ENCODE peak calls at places on chromosomes 4 and X, in ten cellular contexts. O is NCI-H748 treated with DMSO at 0.1 percent for 48 hours; Q is GM03348; L is naive B cell; M is NCI-H2171; R is activated naive CD4-positive, alpha-beta T cell treated with anti-CD3 and anti-CD28 coated beads for 36 hours; W is stimulated activated CD8-positive, alpha-beta memory T cell treated with anti-CD3 and anti-CD28 coated beads, Interleukin-4, amount 100 ng/mL, for 4 hours; H is omental fat pad; Z is HS-5; N is suprapubic skin. V is an unnamed sample.

GRCh38 chr4:7747062-7747385 is 192.6 kb downstream of the AFAP1 start:
- DNase-seq in O (no peak), Q (no peak), L (no peak), M (no peak), R (no peak), W (no peak), H (no peak), Z (no peak), N (no peak), V (no peak)

GRCh38 chrX:37926700-37927099 is 79.3 kb upstream of the DYNLT3 start:
- DNase-seq in O (no peak), Q (peak; percentile 29), L (no peak), M (peak; percentile 2), R (no peak), W (no peak), H (no peak), Z (peak; percentile 8), N (no peak), V (no peak)

GRCh38 chrX:67614414-67614813 is 70.6 kb downstream of the AR start:
- DNase-seq in O (no peak), Q (peak; percentile 2), L (no peak), M (no peak), R (no peak), W (no peak), H (no peak), Z (no peak), N (no peak), V (no peak)

GRCh38 chr4:19776929-19777328 is 474.8 kb upstream of the SLIT2 start:
- DNase-seq in O (no peak), Q (peak; percentile 41), L (no peak), M (no peak), R (no peak), W (no peak), H (no peak), Z (no peak), N (no peak), V (no peak)

GRCh38 chr4:109655396-109655795 is 47.8 kb downstream of the CASP6 start:
- DNase-seq in O (no peak), Q (no peak), L (no peak), M (no peak), R (no peak), W (no peak), H (no peak), Z (no peak), N (no peak), V (no peak)

GRCh38 chrX:97398030-97398551 is 514.4 kb downstream of the RPA4 start:
- DNase-seq in O (no peak), Q (no peak), L (no peak), M (no peak), R (no peak), W (no peak), H (no peak), Z (no peak), N (no peak), V (peak; percentile 17)

GRCh38 chr4:79298027-79298426 is 27.8 kb downstream of the NAA11 start:
- DNase-seq in O (no peak), Q (no peak), L (no peak), M (no peak), R (no peak), W (no peak), H (no peak), Z (no peak), N (no peak), V (no peak)

GRCh38 chr4:152935138-152935537 is 985 bp upstream of the FHDC1 start:
- DNase-seq in O (no peak), Q (no peak), L (peak; percentile 16), M (no peak), R (peak; percentile 65), W (no peak), H (no peak), Z (no peak), N (no peak), V (peak; percentile 44)

GRCh38 chr4:23438764-23439163 is 451.1 kb downstream of the PPARGC1A start:
- DNase-seq in O (no peak), Q (no peak), L (no peak), M (no peak), R (no peak), W (no peak), H (no peak), Z (no peak), N (no peak), V (no peak)

GRCh38 chrX:66632473-66632872 is 6.4 kb downstream of the EDA2R start:
- DNase-seq in O (no peak), Q (peak; percentile 26), L (no peak), M (no peak), R (no peak), W (no peak), H (no peak), Z (no peak), N (no peak), V (no peak)

GRCh38 chr4:68817386-68817785 is 1.6 kb downstream of the UGT2B10 start:
- DNase-seq in O (no peak), Q (no peak), L (no peak), M (no peak), R (no peak), W (no peak), H (no peak), Z (no peak), N (no peak), V (no peak)

GRCh38 chr4:53905935-53906377 is 158.4 kb downstream of the CHIC2 start:
- DNase-seq in O (peak; percentile 20), Q (peak; percentile 58), L (no peak), M (no peak), R (peak; percentile 15), W (no peak), H (no peak), Z (no peak), N (no peak), V (peak; percentile 7)

GRCh38 chrX:110146521-110146920 is 143.6 kb downstream of the TMEM164 start:
- DNase-seq in O (peak; percentile 7), Q (peak; percentile 67), L (peak; percentile 30), M (peak; percentile 9), R (peak; percentile 48), W (no peak), H (no peak), Z (peak; percentile 24), N (no peak), V (peak; percentile 23)

GRCh38 chr4:53175640-53176039 is 190.2 kb downstream of the SCFD2 start:
- DNase-seq in O (no peak), Q (no peak), L (no peak), M (no peak), R (no peak), W (no peak), H (no peak), Z (no peak), N (no peak), V (no peak)

GRCh38 chr4:106370214-106370613 is 1.6 kb upstream of the GIMD1 start:
- DNase-seq in O (no peak), Q (no peak), L (no peak), M (no peak), R (no peak), W (no peak), H (no peak), Z (no peak), N (no peak), V (no peak)

GRCh38 chr4:89486042-89486441 is 178.4 kb upstream of the GPRIN3 start:
- DNase-seq in O (peak; percentile 8), Q (peak; percentile 60), L (no peak), M (no peak), R (no peak), W (no peak), H (no peak), Z (no peak), N (no peak), V (no peak)

GRCh38 chrX:56726609-56727008 is 2.4 kb upstream of the NBDY start:
- DNase-seq in O (peak; percentile 74), Q (peak; percentile 3), L (peak; percentile 40), M (peak; percentile 38), R (peak; percentile 34), W (no peak), H (no peak), Z (no peak), N (no peak), V (peak; percentile 26)

GRCh38 chrX:111447298-111447697 is 35.3 kb upstream of the DCX start:
- DNase-seq in O (peak; percentile 32), Q (no peak), L (no peak), M (peak; percentile 33), R (peak; percentile 20), W (no peak), H (no peak), Z (no peak), N (no peak), V (peak; percentile 31)

GRCh38 chrX:40299502-40300118 is 201.9 kb upstream of the BCOR start:
- DNase-seq in O (no peak), Q (no peak), L (no peak), M (no peak), R (no peak), W (no peak), H (no peak), Z (no peak), N (no peak), V (peak; percentile 15)

GRCh38 chr4:155809835-155810234 is 51.0 kb downstream of the GUCY1B1 start:
- DNase-seq in O (peak; percentile 28), Q (peak; percentile 71), L (peak; percentile 34), M (peak; percentile 23), R (peak; percentile 29), W (no peak), H (no peak), Z (peak; percentile 71), N (no peak), V (peak; percentile 52)

GRCh38 chr4:122152699-122153328 is 683 bp downstream of the BLTP1 start:
- DNase-seq in O (peak; percentile 22), Q (peak; percentile 61), L (no peak), M (no peak), R (peak; percentile 34), W (no peak), H (peak; percentile 22), Z (no peak), N (peak; percentile 80), V (peak; percentile 47)

GRCh38 chr4:41456559-41457101 is 81.3 kb upstream of the LIMCH1 start:
- DNase-seq in O (peak; percentile 9), Q (no peak), L (no peak), M (no peak), R (no peak), W (no peak), H (no peak), Z (no peak), N (no peak), V (no peak)

GRCh38 chr4:26701095-26701494 is 117.2 kb downstream of the TBC1D19 start:
- DNase-seq in O (no peak), Q (no peak), L (no peak), M (no peak), R (no peak), W (no peak), H (no peak), Z (no peak), N (no peak), V (no peak)

GRCh38 chrX:3651272-3651671 is 62.2 kb downstream of the PRKX start:
- DNase-seq in O (no peak), Q (peak; percentile 7), L (peak; percentile 9), M (peak; percentile 0), R (no peak), W (no peak), H (no peak), Z (no peak), N (no peak), V (no peak)

GRCh38 chr4:185358514-185359433 is 37.0 kb downstream of the LRP2BP start:
- DNase-seq in O (no peak), Q (peak; percentile 28), L (no peak), M (no peak), R (no peak), W (no peak), H (no peak), Z (no peak), N (no peak), V (no peak)

GRCh38 chrX:151680805-151681204 is 14.5 kb upstream of the PRRG3 start:
- DNase-seq in O (peak; percentile 2), Q (peak; percentile 17), L (peak; percentile 5), M (peak; percentile 2), R (peak; percentile 74), W (peak; percentile 26), H (no peak), Z (peak; percentile 3), N (no peak), V (peak; percentile 67)

GRCh38 chr4:12633058-12633651 is 851.0 kb downstream of the RAB28 start:
- DNase-seq in O (peak; percentile 65), Q (peak; percentile 59), L (peak; percentile 51), M (no peak), R (peak; percentile 87), W (peak; percentile 41), H (peak; percentile 69), Z (peak; percentile 14), N (peak; percentile 81), V (peak; percentile 86)

GRCh38 chr4:149781150-149781549 is 34.5 kb downstream of the IQCM start:
- DNase-seq in O (no peak), Q (peak; percentile 34), L (no peak), M (no peak), R (no peak), W (no peak), H (no peak), Z (no peak), N (no peak), V (no peak)